ENCODE peak calls at places on chromosomes 11 and 22, in nine cellular contexts. One of them, this sample, is unnamed.

GRCh38 chr22:22440188-22440587 is 68.4 kb downstream of the ZNF280B start:
- DNase-seq in astrocyte of the spinal cord: no peak
- DNase-seq in SK-N-MC: no peak
- DNase-seq in kidney epithelial cell: no peak
- DNase-seq in heart right ventricle: no peak
- DNase-seq in nucleus accumbens: no peak
- DNase-seq in AG09309: no peak
- DNase-seq in cardiac muscle cell: no peak
- DNase-seq in Kasumi-1: no peak
- DNase-seq in this sample: no peak

GRCh38 chr11:93648168-93648567 is 13.3 kb upstream of the CEP295 start:
- DNase-seq in AG09309: no peak
- DNase-seq in SK-N-MC: no peak
- DNase-seq in astrocyte of the spinal cord: peak
- DNase-seq in cardiac muscle cell: peak
- DNase-seq in Kasumi-1: peak
- DNase-seq in heart right ventricle: no peak
- DNase-seq in kidney epithelial cell: no peak
- DNase-seq in nucleus accumbens: no peak
- DNase-seq in this sample: no peak

GRCh38 chr22:50532353-50532700 is 2.5 kb upstream of the TYMP start:
- DNase-seq in heart right ventricle: peak
- DNase-seq in cardiac muscle cell: no peak
- DNase-seq in nucleus accumbens: no peak
- DNase-seq in astrocyte of the spinal cord: no peak
- DNase-seq in Kasumi-1: no peak
- DNase-seq in AG09309: no peak
- DNase-seq in SK-N-MC: no peak
- DNase-seq in kidney epithelial cell: no peak
- DNase-seq in this sample: no peak

GRCh38 chr11:57493507-57494503 is 21.7 kb downstream of the SLC43A1 start:
- DNase-seq in heart right ventricle: peak
- DNase-seq in Kasumi-1: no peak
- DNase-seq in cardiac muscle cell: peak
- DNase-seq in nucleus accumbens: no peak
- DNase-seq in astrocyte of the spinal cord: peak
- DNase-seq in kidney epithelial cell: no peak
- DNase-seq in AG09309: no peak
- DNase-seq in SK-N-MC: no peak
- DNase-seq in this sample: no peak

GRCh38 chr22:38799265-38800002 is 5.5 kb upstream of the DNAL4 start:
- DNase-seq in SK-N-MC: no peak
- DNase-seq in Kasumi-1: no peak
- DNase-seq in heart right ventricle: no peak
- DNase-seq in cardiac muscle cell: peak
- DNase-seq in AG09309: no peak
- DNase-seq in astrocyte of the spinal cord: no peak
- DNase-seq in nucleus accumbens: no peak
- DNase-seq in kidney epithelial cell: no peak
- DNase-seq in this sample: no peak

GRCh38 chr11:94106699-94107098 is 21.9 kb upstream of the PANX1 start:
- DNase-seq in Kasumi-1: no peak
- DNase-seq in AG09309: no peak
- DNase-seq in heart right ventricle: no peak
- DNase-seq in kidney epithelial cell: no peak
- DNase-seq in cardiac muscle cell: no peak
- DNase-seq in SK-N-MC: no peak
- DNase-seq in astrocyte of the spinal cord: no peak
- DNase-seq in nucleus accumbens: no peak
- DNase-seq in this sample: no peak

GRCh38 chr22:41557401-41558240 is 3.2 kb upstream of the CSDC2 start:
- DNase-seq in heart right ventricle: peak
- DNase-seq in cardiac muscle cell: peak
- DNase-seq in astrocyte of the spinal cord: peak
- DNase-seq in AG09309: peak
- DNase-seq in Kasumi-1: peak
- DNase-seq in nucleus accumbens: no peak
- DNase-seq in SK-N-MC: no peak
- DNase-seq in kidney epithelial cell: no peak
- DNase-seq in this sample: peak

GRCh38 chr11:45659818-45660160 is 5.6 kb downstream of the CHST1 start:
- DNase-seq in SK-N-MC: no peak
- DNase-seq in heart right ventricle: no peak
- DNase-seq in cardiac muscle cell: no peak
- DNase-seq in astrocyte of the spinal cord: no peak
- DNase-seq in AG09309: no peak
- DNase-seq in Kasumi-1: no peak
- DNase-seq in kidney epithelial cell: no peak
- DNase-seq in nucleus accumbens: no peak
- DNase-seq in this sample: peak

GRCh38 chr11:3095712-3096361 is 38.6 kb upstream of the CARS1 start:
- DNase-seq in kidney epithelial cell: no peak
- DNase-seq in nucleus accumbens: no peak
- DNase-seq in SK-N-MC: no peak
- DNase-seq in AG09309: peak
- DNase-seq in heart right ventricle: peak
- DNase-seq in Kasumi-1: no peak
- DNase-seq in astrocyte of the spinal cord: peak
- DNase-seq in cardiac muscle cell: peak
- DNase-seq in this sample: no peak

GRCh38 chr11:93906486-93906885 is 56.1 kb upstream of the VSTM5 start:
- DNase-seq in astrocyte of the spinal cord: no peak
- DNase-seq in AG09309: no peak
- DNase-seq in heart right ventricle: no peak
- DNase-seq in nucleus accumbens: no peak
- DNase-seq in cardiac muscle cell: no peak
- DNase-seq in kidney epithelial cell: no peak
- DNase-seq in Kasumi-1: no peak
- DNase-seq in SK-N-MC: no peak
- DNase-seq in this sample: no peak

GRCh38 chr11:10331548-10332289 is 26.8 kb downstream of the ADM start:
- DNase-seq in cardiac muscle cell: no peak
- DNase-seq in Kasumi-1: no peak
- DNase-seq in SK-N-MC: no peak
- DNase-seq in AG09309: no peak
- DNase-seq in kidney epithelial cell: no peak
- DNase-seq in nucleus accumbens: no peak
- DNase-seq in heart right ventricle: no peak
- DNase-seq in astrocyte of the spinal cord: peak
- DNase-seq in this sample: no peak

GRCh38 chr22:42967933-42968332 is 47.0 kb downstream of the PACSIN2 start:
- DNase-seq in astrocyte of the spinal cord: no peak
- DNase-seq in Kasumi-1: peak
- DNase-seq in AG09309: no peak
- DNase-seq in heart right ventricle: peak
- DNase-seq in SK-N-MC: no peak
- DNase-seq in kidney epithelial cell: no peak
- DNase-seq in cardiac muscle cell: no peak
- DNase-seq in nucleus accumbens: no peak
- DNase-seq in this sample: peak

This sample was measured in hippocampal formation.